ENCODE peak calls at places on chromosomes 5 and 9, in nine cellular contexts. M is body of pancreas, F is astrocyte of the spinal cord, T is NB4, X is mesothelial cell of epicardium, H is cardiac muscle cell, L is A549, W is RWPE1, Y is transverse colon. P is an unnamed sample.

GRCh38 chr9:133634024-133634691 is 2.0 kb upstream of the DBH start:
- DNase-seq in T (no peak), Y (no peak), X (no peak), W (no peak), M (no peak), L (no peak), H (no peak), F (no peak), P (no peak)

GRCh38 chr5:152560508-152561137 is 155.5 kb upstream of the NMUR2 start:
- DNase-seq in H (peak), M (peak), W (peak), T (peak), Y (peak), X (peak), L (peak), F (peak), P (peak)

GRCh38 chr5:62686692-62687091 is 108.1 kb downstream of the LRRC70 start:
- DNase-seq in T (no peak), M (no peak), X (no peak), L (no peak), H (no peak), W (no peak), Y (no peak), F (no peak), P (no peak)

GRCh38 chr5:137733922-137734695 is 1.8 kb downstream of the KLHL3 start:
- DNase-seq in X (no peak), H (peak), Y (no peak), W (no peak), L (no peak), F (no peak), T (no peak), M (no peak), P (no peak)

GRCh38 chr5:137639645-137640044 is 96.2 kb downstream of the KLHL3 start:
- DNase-seq in L (no peak), Y (no peak), W (no peak), X (no peak), T (no peak), M (no peak), H (no peak), F (no peak), P (no peak)

GRCh38 chr5:122078116-122078865 is at the start of gene LOX:
- DNase-seq in X (no peak), L (no peak), M (peak), H (peak), Y (peak), W (peak), T (peak), F (peak), P (peak)

GRCh38 chr5:148780711-148781110 is 45.7 kb upstream of the ADRB2 start:
- DNase-seq in Y (no peak), W (no peak), T (no peak), F (no peak), M (no peak), L (no peak), H (no peak), X (no peak), P (no peak)

GRCh38 chr5:59058977-59059687 is 476.3 kb downstream of the RAB3C start:
- DNase-seq in L (no peak), Y (no peak), X (no peak), T (no peak), M (no peak), W (no peak), F (no peak), H (no peak), P (no peak)

GRCh38 chr9:113963914-113964739 is 88.0 kb downstream of the ZNF618 start:
- DNase-seq in Y (no peak), W (no peak), M (no peak), H (no peak), F (no peak), T (no peak), X (no peak), L (no peak), P (no peak)

GRCh38 chr9:88173378-88173999 is 35.2 kb upstream of the SPATA31C2 start:
- DNase-seq in L (peak), F (peak), H (peak), T (peak), M (peak), Y (peak), W (peak), X (no peak), P (peak)

GRCh38 chr5:178469011-178469974 is 120.9 kb downstream of the COL23A1 start:
- DNase-seq in M (no peak), Y (no peak), H (no peak), X (no peak), L (no peak), T (peak), W (no peak), F (no peak), P (no peak)

GRCh38 chr9:131487001-131487400 is 15.7 kb upstream of the POMT1 start:
- DNase-seq in T (no peak), Y (no peak), W (no peak), L (no peak), H (no peak), X (no peak), F (no peak), M (no peak), P (no peak)

GRCh38 chr5:136191304-136192014 is 1.5 kb downstream of the SMIM32 start:
- DNase-seq in X (no peak), H (peak), T (peak), L (no peak), M (no peak), W (peak), F (no peak), Y (peak), P (no peak)

GRCh38 chr5:111223086-111223789 is 946 bp upstream of the CAMK4 start:
- DNase-seq in M (no peak), F (no peak), X (no peak), L (no peak), H (no peak), W (peak), Y (no peak), T (no peak), P (no peak)

GRCh38 chr9:137277329-137278041 is at the start of gene TOR4A:
- DNase-seq in H (peak), M (peak), X (no peak), T (peak), L (peak), F (peak), W (peak), Y (peak), P (peak)

GRCh38 chr9:76580832-76581231 is 121.8 kb downstream of the GCNT1 start:
- DNase-seq in T (no peak), F (no peak), Y (no peak), L (no peak), W (no peak), H (no peak), X (no peak), M (no peak), P (peak)

GRCh38 chr5:147805030-147805454 is 22.5 kb upstream of the JAKMIP2 start:
- DNase-seq in Y (peak), F (no peak), W (no peak), M (peak), H (peak), L (no peak), X (no peak), T (peak), P (no peak)

GRCh38 chr5:160496784-160497183 is 75.1 kb downstream of the PTTG1 start:
- DNase-seq in L (no peak), Y (no peak), T (no peak), F (no peak), X (no peak), W (no peak), H (no peak), M (no peak), P (peak)

GRCh38 chr5:16406023-16406422 is 59.6 kb downstream of the ZNF622 start:
- DNase-seq in L (no peak), Y (no peak), X (no peak), W (no peak), M (no peak), H (no peak), F (no peak), T (no peak), P (no peak)

GRCh38 chr5:50623666-50624065 is 42.8 kb upstream of the PARP8 start:
- DNase-seq in X (no peak), Y (no peak), F (no peak), M (peak), T (no peak), H (no peak), L (no peak), W (peak), P (no peak)

GRCh38 chr5:52947208-52947607 is 41.9 kb upstream of the ITGA2 start:
- DNase-seq in W (no peak), M (peak), H (no peak), T (no peak), X (no peak), Y (no peak), F (peak), L (no peak), P (peak)

GRCh38 chr5:111360173-111360572 is 136.0 kb downstream of the CAMK4 start:
- DNase-seq in H (no peak), W (no peak), Y (no peak), F (no peak), X (no peak), M (no peak), L (no peak), T (no peak), P (no peak)

GRCh38 chr9:90300901-90301688 is 341.5 kb downstream of the DIRAS2 start:
- DNase-seq in W (peak), T (peak), H (peak), L (peak), X (no peak), M (peak), Y (peak), F (peak), P (peak)

GRCh38 chr5:149417714-149418368 is 38.7 kb upstream of the IL17B start:
- DNase-seq in T (no peak), H (no peak), W (no peak), L (no peak), F (no peak), Y (no peak), M (no peak), X (no peak), P (no peak)

GRCh38 chr5:57532513-57533497 is 50.2 kb upstream of the ACTBL2 start:
- DNase-seq in X (no peak), F (peak), W (peak), Y (no peak), T (no peak), M (no peak), H (peak), L (no peak), P (peak)

GRCh38 chr9:127769985-127770904 is 8.2 kb downstream of the SH2D3C start:
- DNase-seq in M (no peak), F (no peak), Y (no peak), H (peak), X (no peak), T (peak), W (no peak), L (no peak), P (no peak)

GRCh38 chr5:59608745-59609144 is 284.8 kb downstream of the PDE4D start:
- DNase-seq in M (no peak), L (no peak), W (no peak), F (peak), H (peak), X (no peak), Y (no peak), T (peak), P (peak)

GRCh38 chr5:71748360-71748759 is 29.3 kb downstream of the CARTPT start:
- DNase-seq in T (no peak), L (no peak), X (no peak), M (peak), F (no peak), W (peak), H (no peak), Y (peak), P (no peak)

GRCh38 chr9:114806571-114806970 is 732 bp upstream of the TNFSF15 start:
- DNase-seq in W (no peak), L (no peak), T (no peak), Y (no peak), H (no peak), X (no peak), M (no peak), F (no peak), P (no peak)

GRCh38 chr5:140113180-140113698 is 670 bp upstream of the PURA start:
- DNase-seq in L (no peak), H (no peak), X (no peak), Y (peak), M (no peak), W (peak), T (no peak), F (no peak), P (peak)

GRCh38 chr9:133359420-133360175 is 3.2 kb downstream of the SURF2 start:
- DNase-seq in L (no peak), F (no peak), M (no peak), W (no peak), Y (no peak), X (no peak), H (no peak), T (peak), P (no peak)

GRCh38 chr5:42840279-42840678 is 28.6 kb upstream of the SELENOP start:
- DNase-seq in F (peak), H (peak), L (no peak), W (no peak), X (no peak), T (peak), M (peak), Y (peak), P (peak)

GRCh38 chr9:127762111-127762676 is 16.3 kb downstream of the SH2D3C start:
- DNase-seq in L (no peak), M (peak), W (no peak), F (no peak), Y (no peak), T (peak), H (no peak), X (no peak), P (no peak)

GRCh38 chr9:126700903-126701819 is 87.4 kb downstream of the LMX1B start:
- DNase-seq in X (no peak), Y (no peak), F (no peak), T (no peak), M (no peak), L (no peak), H (no peak), W (no peak), P (no peak)

GRCh38 chr9:22240619-22241018 is 206.0 kb upstream of the DMRTA1 start:
- DNase-seq in X (no peak), H (peak), T (no peak), L (no peak), Y (no peak), F (peak), W (peak), M (no peak), P (peak)

GRCh38 chr9:36995927-36996471 is 38.1 kb downstream of the PAX5 start:
- DNase-seq in F (peak), M (peak), L (peak), W (peak), H (peak), X (no peak), T (peak), Y (peak), P (peak)

GRCh38 chr9:98862936-98863335 is 55.5 kb downstream of the GALNT12 start:
- DNase-seq in F (no peak), T (no peak), L (no peak), M (no peak), X (no peak), H (no peak), W (no peak), Y (no peak), P (no peak)

GRCh38 chr9:98859941-98860340 is 52.5 kb downstream of the GALNT12 start:
- DNase-seq in W (no peak), H (no peak), L (no peak), X (no peak), Y (no peak), M (no peak), T (no peak), F (no peak), P (no peak)

GRCh38 chr9:98864257-98865180 is 57.0 kb downstream of the GALNT12 start:
- DNase-seq in L (no peak), X (no peak), T (no peak), Y (no peak), H (peak), W (no peak), M (peak), F (no peak), P (peak)

GRCh38 chr9:98861881-98862501 is 54.5 kb downstream of the GALNT12 start:
- DNase-seq in M (peak), F (peak), H (peak), X (no peak), L (no peak), W (peak), Y (no peak), T (peak), P (peak)

GRCh38 chr9:98860871-98861293 is 53.4 kb downstream of the GALNT12 start:
- DNase-seq in Y (peak), M (peak), W (peak), F (peak), L (peak), T (peak), X (no peak), H (peak), P (peak)
- TF ChIP-seq CTCF in Y (peak), M (peak), W (no peak), F (peak), L (peak), T (peak), X (no peak), H (peak), P (peak)

DNA sequence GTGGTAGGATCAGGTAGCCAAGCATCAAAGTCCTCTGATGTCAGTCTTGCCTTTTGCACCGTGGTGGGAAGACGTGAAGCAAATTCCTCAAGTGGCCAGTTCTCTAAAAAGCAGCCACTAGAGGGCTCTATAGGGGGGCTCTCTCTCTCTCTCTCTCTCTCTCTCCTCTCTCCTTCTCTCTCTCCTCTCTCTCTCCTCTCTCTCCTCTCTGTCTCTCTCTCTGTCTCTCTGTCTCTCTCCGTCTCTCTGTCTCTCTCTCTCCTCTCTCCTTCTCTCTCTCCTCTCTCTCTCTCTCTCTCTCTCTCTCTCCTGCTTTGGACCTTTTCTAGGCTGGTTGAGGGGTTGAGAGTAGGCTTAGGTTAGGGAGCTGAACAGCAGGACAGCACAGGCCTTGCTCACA is 13.9 kb upstream of the OSMR start:
- DNase-seq in Y (no peak), X (no peak), M (no peak), H (peak), T (peak), F (peak), L (no peak), W (no peak), P (peak)
- TF ChIP-seq CTCF in Y (peak), X (no peak), M (peak), H (peak), T (peak), F (peak), L (peak), W (no peak), P (peak)

DNA sequence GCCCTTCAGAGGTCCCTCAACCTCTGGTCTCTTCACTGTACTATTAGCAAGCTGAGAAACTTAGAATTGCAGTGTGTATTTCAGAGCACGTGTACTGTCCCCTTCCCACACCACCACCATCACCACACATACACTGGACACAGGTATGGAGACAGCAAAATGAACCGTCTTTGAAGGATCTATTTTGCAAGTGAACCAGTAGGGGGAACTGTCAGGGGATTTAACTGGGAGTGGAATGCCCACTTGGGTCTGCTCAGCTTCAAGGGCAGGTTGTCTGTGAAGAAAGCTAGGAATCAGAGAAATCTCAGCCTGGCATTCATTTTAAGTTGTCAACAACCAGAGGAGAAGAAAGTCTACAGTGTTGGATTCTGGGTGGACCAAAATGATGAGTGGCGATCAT is 147.0 kb downstream of the DCP2 start:
- DNase-seq in X (no peak), W (no peak), M (no peak), Y (no peak), H (no peak), L (peak), T (peak), F (peak), P (no peak)
- TF ChIP-seq CTCF in X (no peak), W (no peak), M (peak), Y (no peak), H (peak), L (peak), T (peak), F (peak), P (peak)

GRCh38 chr5:169116961-169117461 is 183.9 kb downstream of the SLIT3 start:
- DNase-seq in H (no peak), L (no peak), T (peak), M (no peak), X (no peak), F (no peak), W (no peak), Y (no peak), P (no peak)
- TF ChIP-seq CTCF in H (peak), L (no peak), T (no peak), M (no peak), X (no peak), F (no peak), W (no peak), Y (no peak), P (no peak)

P was measured in foreskin fibroblast.